ENCODE peak calls at places on chromosomes 1 and 21, in ten cellular contexts. Y, Z, L, R, W, I, C, A, Q and D are unnamed samples.

GRCh38 chr1:27600500-27601175 is 3.3 kb downstream of the AHDC1 start:
- DNase-seq in W (no peak), A (no peak), Z (no peak), R (peak), L (peak), I (no peak), Y (no peak), Q (no peak), C (peak), D (no peak)

GRCh38 chr1:181152892-181153633 is 64.6 kb downstream of the IER5 start:
- DNase-seq in W (no peak), Q (peak), R (peak), Z (peak), Y (no peak), C (peak), I (peak), L (peak), A (peak), D (peak)

GRCh38 chr1:112396668-112397025 is 633 bp downstream of the CTTNBP2NL start:
- DNase-seq in L (no peak), I (no peak), Z (no peak), R (peak), Q (no peak), W (no peak), C (no peak), Y (no peak), A (peak), D (peak)

GRCh38 chr1:6577831-6578525 is 1.8 kb upstream of the ZBTB48 start:
- DNase-seq in C (no peak), Z (no peak), I (no peak), L (peak), Q (no peak), R (no peak), A (no peak), W (no peak), Y (no peak), D (no peak)

GRCh38 chr1:23471473-23472075 is 12.4 kb downstream of the ASAP3 start:
- DNase-seq in Q (no peak), W (no peak), Z (no peak), R (no peak), I (no peak), L (no peak), A (no peak), Y (no peak), C (no peak), D (no peak)

GRCh38 chr1:243842978-243843490 is 7.0 kb downstream of the AKT3 start:
- DNase-seq in C (no peak), I (no peak), A (no peak), Z (no peak), R (peak), Q (peak), Y (no peak), L (no peak), W (peak), D (no peak)

GRCh38 chr1:4468386-4468785 is 186.0 kb upstream of the AJAP1 start:
- DNase-seq in Y (no peak), Z (no peak), R (no peak), C (no peak), Q (no peak), A (no peak), L (no peak), I (no peak), W (no peak), D (no peak)

GRCh38 chr1:174769961-174770549 is 229.7 kb upstream of the CACYBP start:
- DNase-seq in Y (peak), I (no peak), R (peak), L (peak), C (peak), Z (no peak), W (peak), A (no peak), Q (peak), D (peak)

GRCh38 chr1:155360051-155360450 is 39.4 kb downstream of the RUSC1 start:
- DNase-seq in L (no peak), Q (no peak), A (no peak), C (no peak), R (no peak), Y (no peak), I (no peak), W (no peak), Z (no peak), D (no peak)

GRCh38 chr1:201450721-201451291 is 18.2 kb downstream of the PHLDA3 start:
- DNase-seq in L (peak), I (no peak), Z (peak), W (no peak), A (no peak), R (peak), Q (peak), Y (no peak), C (no peak), D (no peak)

GRCh38 chr1:153534933-153535663 is 693 bp downstream of the S100A6 start:
- DNase-seq in C (peak), R (no peak), Q (no peak), L (no peak), A (peak), W (peak), I (peak), Y (no peak), Z (peak), D (peak)

GRCh38 chr1:246279402-246279801 is 227.7 kb downstream of the SMYD3 start:
- DNase-seq in Z (no peak), Y (no peak), R (no peak), L (no peak), C (no peak), I (no peak), Q (no peak), W (no peak), A (no peak), D (no peak)

GRCh38 chr1:224535641-224536040 is 80.5 kb upstream of the CNIH3 start:
- DNase-seq in Q (no peak), I (no peak), W (no peak), Z (no peak), A (no peak), L (no peak), R (no peak), C (no peak), Y (no peak), D (no peak)

GRCh38 chr1:46134660-46135331 is 2.4 kb upstream of the PIK3R3 start:
- DNase-seq in R (no peak), W (no peak), Q (peak), I (no peak), A (no peak), Y (no peak), C (no peak), L (no peak), Z (no peak), D (no peak)

GRCh38 chr1:6497215-6497866 is 5.9 kb upstream of the PLEKHG5 start:
- DNase-seq in W (peak), C (no peak), I (peak), Z (peak), Q (no peak), A (no peak), R (peak), Y (peak), L (peak), D (no peak)

GRCh38 chr1:17648457-17649145 is 106.5 kb upstream of the ACTL8 start:
- DNase-seq in W (no peak), C (no peak), Z (no peak), A (no peak), L (no peak), I (no peak), Y (no peak), R (no peak), Q (peak), D (no peak)

GRCh38 chr1:160997323-160998038 is 23.5 kb downstream of the F11R start:
- DNase-seq in Q (peak), C (peak), A (peak), Z (peak), R (peak), W (peak), I (peak), Y (no peak), L (peak), D (peak)

GRCh38 chr1:203479646-203480045 is 4.0 kb downstream of the PRELP start:
- DNase-seq in I (no peak), L (no peak), R (no peak), Z (no peak), W (no peak), Y (no peak), C (no peak), Q (no peak), A (no peak), D (no peak)

GRCh38 chr1:14165289-14165867 is 433.1 kb upstream of the KAZN start:
- DNase-seq in C (peak), Q (no peak), I (no peak), W (no peak), A (no peak), Z (no peak), Y (no peak), L (no peak), R (no peak), D (no peak)

GRCh38 chr1:3137111-3138100 is 68.4 kb downstream of the PRDM16 start:
- DNase-seq in Y (no peak), R (no peak), W (no peak), C (no peak), A (no peak), Z (no peak), L (no peak), Q (no peak), I (no peak), D (no peak)

GRCh38 chr21:25515484-25516405 is 91.5 kb downstream of the MRPL39 start:
- DNase-seq in Q (peak), Y (no peak), A (no peak), W (no peak), R (peak), I (no peak), L (no peak), C (no peak), Z (no peak), D (no peak)

GRCh38 chr1:90155721-90156487 is 161.0 kb downstream of the ZNF326 start:
- DNase-seq in A (no peak), W (no peak), R (no peak), I (no peak), Q (no peak), Z (no peak), Y (no peak), L (no peak), C (no peak), D (no peak)

GRCh38 chr1:52842643-52843310 is at the start of gene ZYG11A:
- DNase-seq in Q (peak), I (peak), C (no peak), L (peak), R (peak), A (peak), Y (peak), Z (peak), W (peak), D (peak)

DNA sequence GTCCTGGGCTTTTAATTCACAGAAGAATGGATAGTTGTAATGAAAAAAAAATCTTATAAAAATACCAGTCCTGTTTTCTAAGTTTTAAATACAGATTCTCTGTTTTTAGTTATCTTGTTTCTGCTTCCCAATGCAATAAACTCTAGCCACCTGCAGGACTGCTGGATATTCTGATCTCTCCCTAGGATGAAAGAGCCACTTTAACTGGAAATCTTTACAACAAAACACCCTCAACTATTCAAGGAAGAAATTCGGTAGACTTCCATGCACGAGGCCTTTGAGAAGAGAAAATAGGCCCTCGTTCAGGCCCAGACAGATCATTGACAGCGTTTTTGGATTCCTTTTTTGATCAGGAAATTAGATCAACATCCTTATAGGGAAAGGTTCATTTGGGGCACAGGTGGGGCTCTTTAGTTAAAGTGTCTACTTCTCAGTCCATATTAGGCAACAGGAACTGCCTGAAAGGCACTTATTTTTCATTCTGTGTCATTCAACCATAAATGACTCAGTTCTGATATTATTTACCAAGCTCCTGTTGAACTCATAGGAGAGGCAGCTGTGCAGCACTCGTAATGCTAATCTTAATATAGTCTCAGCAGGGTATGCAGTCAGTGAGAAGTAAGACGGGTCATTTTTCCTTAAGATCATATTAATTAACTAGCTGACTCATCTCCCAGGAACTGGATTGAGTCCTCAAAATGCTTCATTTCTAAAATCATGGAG is 71.1 kb upstream of the ERRFI1 start:
- DNase-seq in R (no peak), W (no peak), C (no peak), Z (no peak), Q (peak), L (no peak), A (peak), I (no peak), Y (no peak), D (peak)
- H3K27ac ChIP-seq in R (no peak), W (peak), C (no peak), Z (peak), Q (peak), L (peak), A (peak), I (peak), Y (no peak), D (peak)

GRCh38 chr1:165381745-165382530 is 25.4 kb upstream of the LMX1A start:
- DNase-seq in W (no peak), L (no peak), A (no peak), C (no peak), Z (no peak), Y (no peak), I (no peak), Q (peak), R (no peak), D (no peak)

GRCh38 chr1:165375623-165376022 is 19.1 kb upstream of the LMX1A start:
- DNase-seq in A (no peak), Q (no peak), C (no peak), I (no peak), R (no peak), Y (no peak), Z (no peak), L (no peak), W (no peak), D (no peak)

GRCh38 chr1:165371588-165372235 is 15.2 kb upstream of the LMX1A start:
- DNase-seq in W (no peak), Z (no peak), L (no peak), C (no peak), R (no peak), Q (peak), A (no peak), Y (no peak), I (no peak), D (no peak)

GRCh38 chr1:165376811-165377153 is 20.3 kb upstream of the LMX1A start:
- DNase-seq in Y (no peak), A (no peak), Z (no peak), C (no peak), W (no peak), L (no peak), I (no peak), Q (no peak), R (no peak), D (no peak)

DNA sequence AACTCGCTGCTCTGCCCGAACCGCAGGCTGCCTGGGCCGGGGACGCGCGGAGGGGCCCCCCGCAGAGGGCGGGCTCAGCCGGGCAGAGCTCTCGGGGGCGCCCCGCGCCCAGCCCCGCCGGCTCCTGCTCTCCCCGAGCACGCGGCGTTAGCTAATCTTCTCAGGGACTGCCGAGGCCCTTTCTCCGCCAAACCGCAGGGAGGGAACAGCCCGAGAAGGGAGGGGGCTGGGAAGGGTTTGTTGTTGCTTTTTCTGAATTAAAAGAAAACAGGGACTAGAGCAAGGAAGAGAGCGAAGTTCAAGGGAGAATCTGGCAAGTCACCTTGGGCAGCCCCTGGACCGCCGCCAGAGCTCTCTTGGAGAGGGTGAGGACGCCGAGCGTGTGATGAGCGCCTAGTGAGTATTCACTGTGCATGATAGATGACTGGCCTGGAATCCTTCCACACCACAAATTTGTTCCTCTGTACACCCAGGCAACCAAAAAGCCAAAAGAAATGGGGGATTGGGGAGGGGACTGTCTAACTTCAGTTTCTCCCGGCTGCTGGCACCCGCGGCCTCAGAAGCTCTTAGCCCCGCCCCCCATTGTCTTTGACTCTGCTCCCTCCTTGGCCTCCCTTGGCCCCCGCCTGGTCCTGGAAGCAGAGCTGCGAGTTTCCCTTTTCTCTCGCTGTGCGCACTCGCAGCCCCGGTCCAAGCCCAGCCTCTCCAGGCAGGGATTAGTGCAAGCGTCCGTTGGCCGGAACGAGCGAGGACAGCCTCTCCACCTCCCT is 19.7 kb upstream of the LMX1A start:
- DNase-seq in C (no peak), Y (peak), R (peak), L (no peak), A (peak), I (peak), Q (peak), W (no peak), Z (peak), D (peak)
- H3K27ac ChIP-seq in C (no peak), Y (no peak), R (peak), L (no peak), A (peak), I (peak), Q (no peak), W (no peak), Z (peak), D (peak)

DNA sequence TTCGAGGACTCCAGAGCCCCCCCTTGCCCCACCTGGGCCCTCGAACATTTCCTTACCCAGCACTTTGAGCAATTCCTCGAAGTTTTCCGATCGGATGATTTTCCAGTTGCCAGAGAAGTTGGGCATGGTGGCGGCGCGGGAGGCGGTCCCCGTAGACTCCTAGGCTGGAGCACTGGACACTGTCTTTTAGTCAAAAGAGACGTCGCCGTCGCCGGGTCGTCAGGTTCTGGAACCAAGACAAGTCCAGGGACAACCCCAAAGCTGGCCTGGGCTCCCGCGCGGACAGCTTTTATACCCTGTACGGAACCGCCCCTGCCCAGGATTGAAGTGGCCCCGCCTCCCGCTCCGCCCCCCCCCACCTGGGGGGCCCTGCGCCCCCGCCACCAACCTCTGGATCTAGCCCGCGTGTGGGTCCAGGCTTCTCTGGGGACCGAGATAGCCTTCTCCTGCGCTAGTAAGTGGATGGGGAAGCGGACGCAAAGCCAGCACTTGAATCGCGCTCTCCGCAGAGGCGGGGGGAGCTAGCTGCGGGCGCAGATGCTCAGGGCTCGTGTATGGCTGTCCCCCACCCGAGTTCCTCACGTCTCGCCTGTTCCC is at the start of gene CRABP2:
- DNase-seq in L (peak), A (no peak), I (no peak), C (no peak), R (peak), Z (no peak), W (no peak), Y (peak), Q (no peak), D (no peak)
- H3K27ac ChIP-seq in L (peak), A (peak), I (peak), C (no peak), R (peak), Z (peak), W (peak), Y (peak), Q (no peak), D (peak)

DNA sequence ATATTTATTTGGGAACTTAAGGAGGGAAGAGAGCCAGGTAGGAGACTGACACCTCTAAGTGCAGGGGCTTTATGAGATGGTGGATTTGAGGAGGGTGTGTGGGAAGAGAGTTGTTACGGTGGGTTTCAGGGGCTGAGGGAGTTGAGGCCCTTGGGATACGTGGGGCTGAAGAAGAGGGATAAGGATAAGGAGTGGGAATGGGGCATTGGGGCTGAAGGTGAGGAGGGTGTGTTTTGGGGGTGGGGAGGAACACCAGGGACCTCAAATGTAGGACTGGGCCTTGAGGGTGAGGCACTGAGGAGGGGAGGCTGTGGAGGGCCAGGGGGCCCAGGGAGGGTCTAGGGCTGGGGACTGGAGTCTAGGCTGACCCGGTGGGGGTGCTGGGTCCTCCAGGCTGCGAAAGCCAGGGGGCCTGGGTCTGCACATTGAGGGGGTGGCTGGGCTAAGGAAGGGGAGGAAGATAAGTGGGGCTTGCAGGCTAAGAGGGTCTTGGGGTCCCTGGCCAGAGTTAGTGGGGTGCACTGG is 1.2 kb upstream of the PLEKHM2 start:
- DNase-seq in L (no peak), W (no peak), I (no peak), Y (no peak), Q (no peak), Z (no peak), C (no peak), R (no peak), A (no peak), D (no peak)
- H3K27ac ChIP-seq in L (no peak), W (peak), I (peak), Y (no peak), Q (no peak), Z (peak), C (no peak), R (no peak), A (no peak), D (no peak)

DNA sequence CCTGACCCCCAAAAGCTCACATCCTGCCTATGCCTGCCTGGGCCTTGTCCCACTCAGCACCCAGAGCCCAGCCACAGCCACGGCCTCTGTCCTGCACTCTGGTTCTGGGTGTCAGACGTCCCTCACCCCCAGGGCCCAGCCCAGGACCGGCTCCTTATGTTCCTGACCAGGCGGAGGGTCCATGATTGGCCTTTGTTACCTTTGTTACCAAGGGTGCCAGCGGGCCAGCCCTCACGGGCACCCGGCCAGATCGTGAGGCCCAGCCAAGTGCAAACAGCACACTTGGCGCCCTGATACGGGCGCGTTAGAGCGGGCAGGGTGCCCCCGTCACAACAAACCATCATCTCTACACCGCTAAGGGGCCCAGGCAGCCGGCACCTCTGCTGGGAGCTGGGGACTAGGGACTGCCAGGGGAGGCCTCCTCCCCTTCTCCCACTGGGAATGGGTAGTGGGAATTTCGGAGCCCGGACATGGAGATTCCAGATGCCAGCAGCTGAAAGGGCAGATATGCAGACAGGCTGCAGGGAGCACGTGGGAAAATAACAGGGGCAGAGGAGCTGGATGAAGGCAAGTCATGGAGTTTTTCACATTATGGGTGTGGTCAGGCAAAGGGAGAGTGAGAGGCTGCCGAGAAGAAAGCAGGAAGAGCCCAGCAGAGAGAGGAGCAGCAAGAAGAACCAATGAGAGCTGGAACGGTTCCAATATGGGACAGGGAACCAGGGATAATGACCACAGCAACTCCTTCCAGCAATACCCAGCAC is 22.1 kb downstream of the HSPG2 start:
- DNase-seq in C (no peak), I (peak), L (peak), Z (peak), R (no peak), W (no peak), Y (no peak), Q (no peak), A (no peak), D (peak)
- H3K27ac ChIP-seq in C (no peak), I (peak), L (no peak), Z (peak), R (peak), W (no peak), Y (no peak), Q (no peak), A (peak), D (peak)